ENCODE peak calls at places on chromosomes 1 and 21, in seven cellular contexts. K is H7; R is CD8-positive, alpha-beta T cell; Z is uterus; G is left ventricle myocardium inferior; M is effector memory CD4-positive, alpha-beta T cell; Y is BE2C. N is an unnamed sample.
A peak's percentile ranks its signal among the peaks of the same experiment; 100 is the strongest.

GRCh38 chr1:30283199-30283962 is 440.0 kb downstream of the MATN1 start:
- DNase-seq in G (no peak), K (no peak), R (no peak), M (no peak), Y (no peak), Z (no peak), N (no peak)

GRCh38 chr1:55541296-55541695 is 326.1 kb upstream of the USP24 start:
- DNase-seq in M (no peak), R (no peak), K (no peak), Z (no peak), Y (no peak), G (no peak), N (no peak)

GRCh38 chr1:51572365-51572764 is 44.5 kb upstream of the OSBPL9 start:
- DNase-seq in Z (no peak), R (no peak), Y (no peak), K (no peak), M (no peak), G (no peak), N (no peak)

GRCh38 chr1:197692965-197693364 is 82.3 kb downstream of the DENND1B start:
- DNase-seq in K (no peak), Z (no peak), M (no peak), Y (no peak), R (no peak), G (no peak), N (no peak)

GRCh38 chr1:19484793-19485361 is 462 bp downstream of the CAPZB start:
- DNase-seq in Z (no peak), Y (peak; percentile 25), G (no peak), K (no peak), M (no peak), R (no peak), N (no peak)

GRCh38 chr1:40130892-40131291 is 30.3 kb upstream of the RLF start:
- DNase-seq in R (no peak), G (no peak), K (no peak), Y (no peak), Z (no peak), M (no peak), N (no peak)

GRCh38 chr1:17596186-17596585 is 56.7 kb downstream of the ARHGEF10L start:
- DNase-seq in R (no peak), Y (no peak), Z (no peak), M (no peak), K (no peak), G (no peak), N (no peak)

GRCh38 chr1:4978660-4979390 is 324.4 kb downstream of the AJAP1 start:
- DNase-seq in K (no peak), G (no peak), M (no peak), Z (no peak), R (no peak), Y (no peak), N (no peak)

GRCh38 chr1:156167536-156167935 is 14.2 kb downstream of the SEMA4A start:
- DNase-seq in M (no peak), R (no peak), K (no peak), Y (no peak), G (no peak), Z (no peak), N (no peak)

GRCh38 chr1:59666106-59666505 is 148.6 kb upstream of the HOOK1 start:
- DNase-seq in Z (no peak), M (no peak), K (no peak), R (no peak), G (no peak), Y (no peak), N (no peak)

GRCh38 chr21:33478858-33479678 is 706 bp downstream of the TMEM50B start:
- DNase-seq in Y (peak; percentile 46), Z (peak; percentile 20), M (peak; percentile 2), K (peak; percentile 79), R (peak; percentile 23), G (no peak), N (no peak)

GRCh38 chr1:205067031-205067430 is 17.2 kb downstream of the TMEM81 start:
- DNase-seq in M (no peak), Y (no peak), Z (no peak), K (no peak), R (no peak), G (no peak), N (no peak)

GRCh38 chr1:207619833-207620572 is 24.9 kb upstream of the CR1L start:
- DNase-seq in R (no peak), Y (peak; percentile 24), Z (no peak), G (no peak), M (no peak), K (peak; percentile 40), N (peak; percentile 7)

GRCh38 chr1:192973988-192974387 is 85.2 kb downstream of the UCHL5 start:
- DNase-seq in Z (no peak), Y (no peak), M (no peak), G (no peak), K (no peak), R (no peak), N (no peak)

GRCh38 chr1:55288245-55288644 is 73.1 kb upstream of the USP24 start:
- DNase-seq in G (no peak), M (no peak), R (no peak), Z (no peak), K (no peak), Y (no peak), N (no peak)

GRCh38 chr1:111556318-111557037 is 53.0 kb upstream of the ADORA3 start:
- DNase-seq in R (no peak), G (no peak), M (no peak), K (no peak), Y (no peak), Z (no peak), N (no peak)

GRCh38 chr1:230317823-230318819 is 108.0 kb downstream of the PGBD5 start:
- DNase-seq in R (no peak), M (no peak), Z (no peak), Y (peak; percentile 67), G (no peak), K (no peak), N (no peak)

GRCh38 chr1:91603409-91603808 is 102.8 kb downstream of the CDC7 start:
- DNase-seq in Z (no peak), R (no peak), M (no peak), Y (no peak), K (no peak), G (no peak), N (no peak)

GRCh38 chr21:31397939-31398338 is 53.9 kb upstream of the TIAM1 start:
- DNase-seq in M (no peak), G (no peak), K (no peak), R (no peak), Y (no peak), Z (no peak), N (no peak)

GRCh38 chr1:182213163-182213562 is 151.7 kb upstream of the ZNF648 start:
- DNase-seq in G (no peak), M (no peak), K (no peak), Y (no peak), Z (no peak), R (no peak), N (no peak)

GRCh38 chr1:5099018-5099417 is 444.6 kb downstream of the AJAP1 start:
- DNase-seq in K (no peak), R (no peak), G (no peak), M (no peak), Y (no peak), Z (no peak), N (no peak)

GRCh38 chr1:156638189-156638588 is 3.7 kb upstream of the BCAN start:
- DNase-seq in Z (no peak), G (no peak), K (peak; percentile 30), M (no peak), R (no peak), Y (no peak), N (no peak)

GRCh38 chr1:66354311-66354922 is 179.5 kb upstream of the SGIP1 start:
- DNase-seq in K (no peak), Y (no peak), R (no peak), G (no peak), M (no peak), Z (no peak), N (no peak)
- H3K4me3 ChIP-seq in K (peak overlapping the region; percentile 22), Y (peak overlapping the region; percentile 18), R (no peak overlapping the region), G (peak overlapping the region; percentile 30), M (no peak overlapping the region), Z (no peak overlapping the region), N (no peak overlapping the region)

GRCh38 chr1:150557813-150558212 is 8.6 kb downstream of the ADAMTSL4 start:
- DNase-seq in K (no peak), Y (no peak), R (no peak), G (no peak), Z (no peak), M (no peak), N (no peak)

GRCh38 chr1:150559627-150560010 is 10.4 kb downstream of the ADAMTSL4 start:
- DNase-seq in Y (no peak), R (no peak), G (no peak), M (no peak), K (no peak), Z (no peak), N (no peak)

GRCh38 chr1:150560011-150560438 is 10.8 kb downstream of the ADAMTSL4 start:
- DNase-seq in Y (peak; percentile 81), R (peak; percentile 61), K (peak; percentile 93), G (peak; percentile 78), M (peak; percentile 34), Z (peak; percentile 72), N (no peak)

GRCh38 chr1:150558328-150558727 is 9.1 kb downstream of the ADAMTSL4 start:
- DNase-seq in G (no peak), R (no peak), Z (no peak), K (no peak), M (no peak), Y (no peak), N (no peak)

GRCh38 chr1:150558761-150559626 is 9.8 kb downstream of the ADAMTSL4 start:
- DNase-seq in Y (no peak), M (no peak), Z (peak; percentile 75), G (peak; percentile 54), R (no peak), K (no peak), N (no peak)
- H3K4me3 ChIP-seq in Y (no peak overlapping the region), M (no peak overlapping the region), Z (peak overlapping the region; percentile 14), G (peak overlapping the region; percentile 64), R (no peak overlapping the region), K (no peak overlapping the region), N (no peak overlapping the region)

DNA sequence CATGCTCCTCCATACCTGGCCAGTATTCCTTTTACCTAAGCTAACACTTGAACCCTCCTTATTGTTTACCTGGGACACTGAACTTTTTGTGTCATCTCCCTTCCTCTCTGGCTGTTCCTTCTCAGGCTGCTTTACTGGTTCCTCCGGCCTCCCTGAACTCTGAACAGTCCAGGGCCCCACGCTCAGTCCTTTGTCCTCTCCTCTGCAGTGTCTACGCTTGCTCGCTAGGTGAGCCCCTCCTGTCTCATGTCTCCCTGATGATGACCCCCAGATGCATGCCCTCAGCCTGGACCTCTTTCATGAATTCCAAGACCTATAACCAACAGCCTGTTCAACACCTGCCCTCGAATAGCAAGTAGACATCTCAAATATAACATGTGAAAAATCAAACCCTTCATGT is 108.4 kb upstream of the COA6 start:
- DNase-seq in Z (no peak), Y (no peak), R (no peak), M (no peak), K (no peak), G (no peak), N (no peak)
- H3K4me3 ChIP-seq in Z (no peak overlapping the region), Y (no peak overlapping the region), R (no peak overlapping the region), M (no peak overlapping the region), K (no peak overlapping the region), G (no peak overlapping the region), N (no peak overlapping the region)

DNA sequence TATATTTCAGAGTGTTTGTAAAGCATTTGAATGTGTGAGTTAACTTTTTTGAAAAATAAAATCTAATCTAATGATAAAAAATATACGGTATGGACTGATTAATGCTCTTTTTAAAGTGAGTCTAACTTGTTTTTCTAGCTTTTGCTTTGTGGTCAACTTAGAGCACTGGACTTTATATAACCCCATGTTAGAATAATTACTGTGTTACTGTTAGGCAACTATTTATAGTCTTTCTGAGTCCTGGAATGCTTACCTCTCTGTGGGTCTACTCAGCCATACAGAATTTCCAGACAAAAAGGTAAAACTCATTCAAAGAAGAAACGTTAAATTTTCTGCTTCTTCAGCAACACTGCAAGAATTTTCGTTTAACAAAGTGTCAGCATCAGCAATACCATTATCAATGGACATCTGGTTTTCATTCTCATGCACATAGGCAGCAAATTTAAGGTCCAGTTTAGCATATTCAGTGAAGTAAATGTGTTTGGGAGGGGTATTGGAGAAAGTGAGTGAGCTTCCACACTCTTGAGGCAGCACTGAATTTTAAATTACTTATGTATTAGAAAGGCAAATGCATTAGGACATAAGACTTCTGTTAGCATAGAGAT is 664.7 kb upstream of the NEGR1 start:
- DNase-seq in R (no peak), Y (no peak), M (no peak), G (no peak), K (no peak), Z (no peak), N (no peak)
- H3K4me3 ChIP-seq in R (no peak overlapping the region), Y (no peak overlapping the region), M (no peak overlapping the region), G (no peak overlapping the region), K (no peak overlapping the region), Z (no peak overlapping the region), N (no peak overlapping the region)

N was measured in skeletal muscle cell.